ENCODE peak calls at places on chromosomes 6 and 20, in five cellular contexts. Z, A, C, X and Y are unnamed samples.

GRCh38 chr6:139886396-139886795 is 511.9 kb upstream of the CITED2 start:
- DNase-seq in Z (no peak), X (no peak), C (no peak), A (no peak), Y (no peak)

GRCh38 chr6:25354078-25354940 is 75.1 kb downstream of the CARMIL1 start:
- DNase-seq in A (no peak), X (peak; percentile 48), C (no peak), Z (no peak), Y (no peak)

GRCh38 chr20:53819973-53820451 is 226.4 kb upstream of the ZNF217 start:
- DNase-seq in A (no peak), C (no peak), X (no peak), Z (no peak), Y (no peak)

GRCh38 chr6:26196846-26197683 is 109.8 kb downstream of the HFE start:
- DNase-seq in X (peak; percentile 96), C (peak; percentile 92), Z (peak; percentile 96), A (peak; percentile 76), Y (peak; percentile 96)

GRCh38 chr6:43575105-43575771 is 600 bp downstream of the XPO5 start:
- DNase-seq in Z (peak; percentile 53), X (peak; percentile 12), A (no peak), C (no peak), Y (peak; percentile 54)

GRCh38 chr20:31781945-31782344 is 37.2 kb upstream of the MYLK2 start:
- DNase-seq in C (no peak), X (no peak), A (no peak), Z (no peak), Y (no peak)

GRCh38 chr20:38202982-38203293 is 37.9 kb upstream of the TGM2 start:
- DNase-seq in X (no peak), Z (no peak), C (no peak), A (no peak), Y (no peak)

GRCh38 chr6:53510751-53511150 is 34.1 kb downstream of the GCLC start:
- DNase-seq in X (no peak), Z (no peak), C (no peak), A (no peak), Y (no peak)

GRCh38 chr6:27279513-27280063 is 32.1 kb downstream of the PRSS16 start:
- DNase-seq in X (no peak), A (peak; percentile 70), C (no peak), Z (no peak), Y (no peak)

GRCh38 chr6:142823579-142823902 is 121.4 kb downstream of the HIVEP2 start:
- DNase-seq in Z (no peak), X (no peak), C (no peak), A (no peak), Y (no peak)

GRCh38 chr6:142821860-142822259 is 123.1 kb downstream of the HIVEP2 start:
- DNase-seq in C (no peak), X (no peak), Z (no peak), A (no peak), Y (no peak)

GRCh38 chr6:142822383-142822782 is 122.6 kb downstream of the HIVEP2 start:
- DNase-seq in X (no peak), C (no peak), Z (no peak), A (no peak), Y (no peak)

GRCh38 chr6:142824491-142824890 is 120.5 kb downstream of the HIVEP2 start:
- DNase-seq in A (no peak), C (no peak), X (peak; percentile 14), Z (no peak), Y (no peak)

DNA sequence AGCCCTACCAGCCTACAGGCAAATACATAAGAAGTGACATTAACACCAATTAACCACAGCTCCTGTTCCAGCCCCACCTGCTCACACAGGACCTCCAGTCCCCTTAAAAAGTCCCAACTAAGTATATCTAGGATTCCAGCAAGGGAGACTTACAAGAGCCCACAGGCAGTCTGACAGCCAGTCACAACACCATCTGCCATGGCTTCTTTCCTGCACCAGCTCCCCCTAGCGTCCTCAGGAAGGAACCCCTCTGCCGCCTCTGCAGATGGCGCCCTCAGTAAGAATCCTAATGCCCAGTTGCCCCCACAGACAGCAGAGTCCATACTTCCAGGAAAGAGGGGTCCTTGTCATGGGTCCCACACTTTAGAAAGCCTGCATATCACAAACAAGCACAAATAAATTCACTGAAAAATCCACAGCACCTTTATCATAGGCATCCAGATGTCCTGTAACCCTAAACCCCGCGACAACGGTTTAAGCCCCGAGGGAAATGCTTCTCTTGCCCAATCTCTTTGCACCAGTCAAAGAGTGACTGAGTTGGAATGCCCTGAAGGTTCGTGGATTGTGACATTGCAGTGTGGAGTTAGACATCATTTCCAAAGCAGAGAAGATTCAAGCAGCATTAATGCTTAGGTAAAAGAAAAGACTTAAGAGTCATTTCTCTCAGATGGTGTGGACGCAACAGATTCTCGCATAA is 121.9 kb downstream of the HIVEP2 start:
- DNase-seq in C (peak; percentile 32), A (peak; percentile 83), X (no peak), Z (no peak), Y (peak; percentile 48)
- TF ChIP-seq CTCF in C (peak; percentile 48), A (peak; percentile 94), X (peak; percentile 16), Z (peak; percentile 14), Y (peak; percentile 57)

DNA sequence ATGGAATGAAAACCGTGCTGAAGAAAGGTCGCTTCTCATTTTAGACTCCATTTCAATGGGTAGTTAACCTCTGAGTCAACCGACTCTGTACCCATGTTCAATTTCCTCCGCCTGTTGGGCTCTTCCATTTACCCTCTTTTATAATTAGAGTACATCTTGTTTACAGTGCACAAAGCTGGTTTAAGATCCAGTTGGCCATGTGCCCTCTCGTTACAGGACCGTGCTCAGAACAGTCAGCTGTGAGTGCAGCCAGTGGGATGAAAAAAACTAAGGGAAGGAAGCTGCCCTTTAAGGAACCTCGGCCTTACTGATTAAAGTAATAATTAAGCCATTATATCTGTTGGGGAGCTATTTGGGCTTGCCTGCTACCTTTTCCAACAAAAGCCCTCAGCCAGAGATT is 68.7 kb downstream of the TMEM170B start:
- DNase-seq in X (peak; percentile 32), Z (peak; percentile 85), C (no peak), A (no peak), Y (no peak)
- H3K27ac ChIP-seq in X (no peak overlapping the region), Z (peak overlapping the region; percentile 99), C (no peak overlapping the region), A (no peak overlapping the region), Y (no peak overlapping the region)

GRCh38 chr6:50843842-50844241 is 25.2 kb downstream of the TFAP2B start:
- DNase-seq in C (no peak), X (no peak), Z (no peak), A (peak; percentile 78), Y (no peak)
- TF ChIP-seq EZH2 in C (no peak), X (no peak), Z (peak; percentile 16), A (no peak), Y (no peak)

GRCh38 chr6:102619585-102619984 is 1226.1 kb downstream of the GRIK2 start:
- DNase-seq in A (no peak), Z (no peak), C (no peak), X (no peak), Y (peak; percentile 65)
- TF ChIP-seq CTCF in A (no peak), Z (no peak), C (peak; percentile 46), X (no peak), Y (peak; percentile 82)

GRCh38 chr20:50911030-50911429 is 20.2 kb downstream of the ADNP start:
- DNase-seq in Z (no peak), A (no peak), X (peak; percentile 64), C (no peak), Y (no peak)

GRCh38 chr20:50909413-50909812 is 21.8 kb downstream of the ADNP start:
- DNase-seq in C (no peak), Z (no peak), X (no peak), A (no peak), Y (no peak)

GRCh38 chr20:50913976-50914375 is 17.3 kb downstream of the ADNP start:
- DNase-seq in X (peak; percentile 76), A (no peak), Z (peak; percentile 63), C (no peak), Y (peak; percentile 64)

GRCh38 chr20:50915424-50915823 is 15.8 kb downstream of the ADNP start:
- DNase-seq in C (no peak), A (no peak), Z (peak; percentile 61), X (no peak), Y (peak; percentile 38)

GRCh38 chr20:50911716-50912115 is 19.5 kb downstream of the ADNP start:
- DNase-seq in Z (no peak), C (no peak), X (no peak), A (no peak), Y (no peak)
- H3K27ac ChIP-seq in Z (no peak overlapping the region), C (no peak overlapping the region), X (no peak overlapping the region), A (no peak overlapping the region), Y (no peak overlapping the region)

GRCh38 chr6:6004147-6004995 is 2.4 kb downstream of the NRN1 start:
- DNase-seq in Z (peak; percentile 61), C (no peak), A (peak; percentile 55), X (peak; percentile 29), Y (peak; percentile 74)
- TF ChIP-seq EZH2 in Z (no peak), C (no peak), A (no peak), X (peak; percentile 4), Y (no peak)

DNA sequence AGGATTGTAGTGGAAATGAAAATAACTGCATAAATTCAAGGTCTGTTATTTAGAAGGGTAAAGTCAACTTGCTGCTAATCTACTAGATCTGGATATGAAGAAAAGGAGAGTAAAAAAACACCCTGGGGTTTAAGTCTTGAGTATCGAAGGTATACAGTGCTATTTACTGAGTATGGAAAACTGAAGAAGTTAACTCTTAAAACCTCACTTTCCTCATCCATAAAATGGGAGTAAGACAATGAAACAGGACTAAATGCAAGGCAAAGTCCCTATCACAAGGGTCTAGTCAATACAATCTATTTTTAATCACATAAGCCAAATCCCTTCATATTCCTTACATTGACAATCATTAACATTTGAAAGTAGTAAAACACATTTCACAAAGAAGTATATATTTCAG is 2.2 kb downstream of the FBXO5 start:
- DNase-seq in X (no peak), Z (no peak), A (no peak), C (no peak), Y (no peak)
- TF ChIP-seq CTCF in X (no peak), Z (no peak), A (no peak), C (no peak), Y (no peak)

GRCh38 chr6:21840428-21840827 is 246.9 kb downstream of the SOX4 start:
- DNase-seq in Z (peak; percentile 96), C (no peak), A (no peak), X (peak; percentile 48), Y (peak; percentile 45)

GRCh38 chr6:21831531-21832291 is 238.2 kb downstream of the SOX4 start:
- DNase-seq in C (no peak), X (peak; percentile 75), Z (no peak), A (no peak), Y (no peak)

GRCh38 chr6:21836292-21836691 is 242.7 kb downstream of the SOX4 start:
- DNase-seq in Z (no peak), C (no peak), A (no peak), X (no peak), Y (no peak)

GRCh38 chr6:21842875-21843274 is 249.3 kb downstream of the SOX4 start:
- DNase-seq in Z (no peak), C (no peak), X (no peak), A (no peak), Y (no peak)

GRCh38 chr6:21836772-21837460 is 243.4 kb downstream of the SOX4 start:
- DNase-seq in X (no peak), Z (peak; percentile 46), A (no peak), C (no peak), Y (no peak)
- H3K27ac ChIP-seq in X (no peak overlapping the region), Z (no peak overlapping the region), A (no peak overlapping the region), C (no peak overlapping the region), Y (no peak overlapping the region)

GRCh38 chr6:10409766-10410209 is 5.1 kb downstream of the TFAP2A start:
- DNase-seq in C (no peak), X (no peak), Z (no peak), A (no peak), Y (no peak)
- TF ChIP-seq EZH2 in C (no peak), X (peak; percentile 78), Z (peak; percentile 79), A (peak; percentile 100), Y (no peak)